ENCODE peak calls at places on chromosomes 7 and 10, in eight cellular contexts. S is SK-N-SH, L is GM12878, T is ovary, M is transverse colon, Q is tibial nerve, R is suprapubic skin, O is upper lobe of left lung. Z is an unnamed sample.

GRCh38 chr10:60606343-60607080 is 171.8 kb upstream of the CDK1 start:
- DNase-seq in S (no peak), L (no peak), T (no peak), M (no peak), R (no peak), Q (no peak), O (no peak), Z (no peak)

GRCh38 chr7:47298636-47299035 is 283.3 kb downstream of the TNS3 start:
- DNase-seq in M (no peak), O (peak; percentile 34), L (no peak), S (no peak), Q (no peak), T (no peak), R (peak; percentile 74), Z (no peak)

GRCh38 chr7:24216576-24217116 is 67.3 kb upstream of the NPY start:
- DNase-seq in Q (no peak), R (no peak), S (no peak), M (no peak), L (no peak), O (no peak), T (no peak), Z (no peak)

GRCh38 chr7:114539575-114539974 is 125.0 kb downstream of the FOXP2 start:
- DNase-seq in M (peak; percentile 7), R (no peak), Q (no peak), O (no peak), S (no peak), T (no peak), L (no peak), Z (no peak)

GRCh38 chr10:62681211-62681940 is 123.1 kb upstream of the ADO start:
- DNase-seq in L (peak; percentile 90), R (no peak), T (no peak), M (peak; percentile 40), Q (no peak), S (no peak), O (peak; percentile 41), Z (peak; percentile 29)

GRCh38 chr7:73647725-73648592 is 19.7 kb upstream of the VPS37D start:
- DNase-seq in R (no peak), M (peak; percentile 83), S (peak; percentile 87), Q (no peak), O (peak; percentile 87), L (no peak), T (no peak), Z (peak; percentile 28)

GRCh38 chr7:132773527-132773956 is 197.3 kb upstream of the PLXNA4 start:
- DNase-seq in R (no peak), S (no peak), Q (no peak), L (no peak), O (no peak), M (no peak), T (no peak), Z (no peak)

GRCh38 chr10:27192284-27192683 is 37.1 kb downstream of the MASTL start:
- DNase-seq in L (no peak), S (peak; percentile 17), Q (no peak), R (no peak), T (no peak), O (no peak), M (no peak), Z (no peak)

GRCh38 chr7:99352247-99352646 is 22.3 kb upstream of the ARPC1B start:
- DNase-seq in S (no peak), R (no peak), M (no peak), L (no peak), T (no peak), Q (no peak), O (no peak), Z (no peak)

GRCh38 chr7:98423043-98423442 is 22.2 kb upstream of the BAIAP2L1 start:
- DNase-seq in O (no peak), T (no peak), Q (no peak), M (no peak), L (no peak), R (no peak), S (peak; percentile 41), Z (no peak)

GRCh38 chr7:30308392-30308791 is 24.0 kb downstream of the ZNRF2 start:
- DNase-seq in T (no peak), M (no peak), Q (no peak), L (no peak), O (no peak), R (no peak), S (no peak), Z (no peak)

GRCh38 chr7:49773082-49773938 is at the start of gene VWC2:
- DNase-seq in S (peak; percentile 37), L (no peak), T (peak; percentile 63), M (no peak), R (no peak), Q (no peak), O (peak; percentile 86), Z (no peak)

GRCh38 chr7:39091774-39092173 is 114.1 kb downstream of the POU6F2 start:
- DNase-seq in L (no peak), O (no peak), R (no peak), T (no peak), S (no peak), Q (no peak), M (no peak), Z (no peak)

GRCh38 chr7:100589341-100589935 is 3.3 kb downstream of the FBXO24 start:
- DNase-seq in S (no peak), R (no peak), L (no peak), O (no peak), Q (no peak), M (no peak), T (no peak), Z (no peak)

GRCh38 chr10:102140218-102140617 is 7.4 kb downstream of the PPRC1 start:
- DNase-seq in R (no peak), S (no peak), M (no peak), O (no peak), Q (no peak), L (no peak), T (no peak), Z (no peak)

GRCh38 chr7:86768394-86768793 is 124.7 kb downstream of the GRM3 start:
- DNase-seq in S (no peak), M (no peak), R (no peak), O (no peak), Q (no peak), L (no peak), T (no peak), Z (no peak)

GRCh38 chr10:45438457-45439090 is 64.6 kb downstream of the ALOX5 start:
- DNase-seq in Q (no peak), R (no peak), T (no peak), L (no peak), S (no peak), M (no peak), O (no peak), Z (no peak)

GRCh38 chr7:66894463-66895080 is 26.5 kb upstream of the TMEM248 start:
- DNase-seq in T (no peak), S (no peak), L (no peak), R (no peak), Q (no peak), O (no peak), M (no peak), Z (no peak)

GRCh38 chr7:12870219-12870618 is 182.8 kb downstream of the ARL4A start:
- DNase-seq in L (no peak), M (no peak), T (no peak), S (no peak), O (no peak), Q (no peak), R (no peak), Z (no peak)

GRCh38 chr10:104640339-104641149 is 546 bp upstream of the SORCS3 start:
- DNase-seq in O (peak; percentile 77), M (no peak), R (no peak), S (peak; percentile 73), L (no peak), T (no peak), Q (no peak), Z (no peak)

GRCh38 chr10:89426230-89426868 is 12.0 kb downstream of the IFIT5 start:
- DNase-seq in R (no peak), M (no peak), O (no peak), Q (no peak), T (no peak), S (peak; percentile 53), L (no peak), Z (no peak)

GRCh38 chr7:538764-539685 is 19.4 kb upstream of the PDGFA start:
- DNase-seq in S (no peak), R (no peak), M (peak; percentile 65), Q (no peak), L (no peak), T (no peak), O (peak; percentile 71), Z (no peak)

GRCh38 chr7:104980440-104980839 is 33.6 kb upstream of the KMT2E start:
- DNase-seq in Q (no peak), R (no peak), S (no peak), L (no peak), T (no peak), M (no peak), O (no peak), Z (no peak)

GRCh38 chr10:61195219-61195618 is 251.2 kb upstream of the RHOBTB1 start:
- DNase-seq in O (no peak), L (no peak), M (no peak), Q (no peak), S (no peak), R (no peak), T (no peak), Z (no peak)

GRCh38 chr10:33571616-33572015 is 237.1 kb upstream of the NRP1 start:
- DNase-seq in T (no peak), S (no peak), O (no peak), L (no peak), M (no peak), R (no peak), Q (no peak), Z (no peak)

GRCh38 chr7:150739045-150739432 is 1.8 kb downstream of the GIMAP5 start:
- DNase-seq in S (no peak), L (no peak), Q (no peak), R (no peak), M (no peak), T (no peak), O (no peak), Z (no peak)

GRCh38 chr7:1056006-1056784 is 11.8 kb downstream of the GPR146 start:
- DNase-seq in M (no peak), R (no peak), S (peak; percentile 72), O (peak; percentile 87), Q (no peak), T (no peak), L (no peak), Z (no peak)

GRCh38 chr7:40721344-40721949 is 586.6 kb downstream of the SUGCT start:
- DNase-seq in L (no peak), R (no peak), O (no peak), M (no peak), T (no peak), S (peak; percentile 48), Q (no peak), Z (no peak)
- H3K4me1 ChIP-seq in L (no peaks in the 10 kb centered on the region), R (peaks cover 9% of the 10 kb centered on the region), O (no peaks in the 10 kb centered on the region), M (no peaks in the 10 kb centered on the region), T (peaks cover 3% of the 10 kb centered on the region), S (peaks cover 53% of the 10 kb centered on the region), Q (peaks cover 5% of the 10 kb centered on the region), Z (no peaks in the 10 kb centered on the region)

GRCh38 chr7:65509368-65510186 is 135.9 kb downstream of the ZNF92 start:
- DNase-seq in T (no peak), R (no peak), Q (no peak), S (peak; percentile 43), L (no peak), O (peak; percentile 73), M (no peak), Z (peak; percentile 25)
- TF ChIP-seq EP300 in T (no peak), R (no peak), Q (no peak), S (no peak), L (no peak), O (no peak), M (no peak), Z (no peak)

GRCh38 chr7:139730746-139731612 is 46.8 kb downstream of the HIPK2 start:
- DNase-seq in T (no peak), R (no peak), S (no peak), M (peak; percentile 67), O (no peak), Q (no peak), L (no peak), Z (peak; percentile 65)
- H3K4me1 ChIP-seq in T (peaks cover 13% of the 10 kb centered on the region), R (peaks cover 53% of the 10 kb centered on the region), S (peaks cover 20% of the 10 kb centered on the region), M (peaks cover 28% of the 10 kb centered on the region), O (peaks cover 40% of the 10 kb centered on the region), Q (peaks cover 58% of the 10 kb centered on the region), L (peaks cover 12% of the 10 kb centered on the region), Z (peaks cover 62% of the 10 kb centered on the region)

GRCh38 chr7:8147760-8148463 is 114.1 kb downstream of the ICA1 start:
- DNase-seq in R (no peak), O (no peak), M (no peak), S (no peak), T (no peak), L (no peak), Q (no peak), Z (no peak)
- TF ChIP-seq EP300 in R (no peak), O (no peak), M (no peak), S (no peak), T (no peak), L (no peak), Q (no peak), Z (no peak)